ENCODE peak calls at places on chromosomes 13 and 19, in five cellular contexts. One of them, this sample, is unnamed.

GRCh38 chr13:98761126-98761978 is 8.9 kb upstream of the SLC15A1 start:
- DNase-seq in fibroblast of lung: peak
- DNase-seq in neural progenitor cell: no peak
- DNase-seq in GM23248: peak
- DNase-seq in mammary epithelial cell: peak
- DNase-seq in this sample: peak

GRCh38 chr19:33640773-33641172 is 19.0 kb downstream of the CHST8 start:
- DNase-seq in fibroblast of lung: no peak
- DNase-seq in neural progenitor cell: no peak
- DNase-seq in GM23248: no peak
- DNase-seq in mammary epithelial cell: no peak
- DNase-seq in this sample: no peak

GRCh38 chr13:24664726-24665409 is 15.3 kb upstream of the ATP12A start:
- DNase-seq in fibroblast of lung: peak
- DNase-seq in neural progenitor cell: no peak
- DNase-seq in GM23248: peak
- DNase-seq in mammary epithelial cell: peak
- DNase-seq in this sample: no peak

GRCh38 chr19:41175825-41176734 is 16.9 kb upstream of the CYP2S1 start:
- DNase-seq in fibroblast of lung: peak
- DNase-seq in neural progenitor cell: peak
- DNase-seq in GM23248: peak
- DNase-seq in mammary epithelial cell: peak
- DNase-seq in this sample: peak

GRCh38 chr13:25775986-25776385 is 275.8 kb downstream of the SHISA2 start:
- DNase-seq in fibroblast of lung: no peak
- DNase-seq in neural progenitor cell: peak
- DNase-seq in GM23248: no peak
- DNase-seq in mammary epithelial cell: no peak
- DNase-seq in this sample: no peak

GRCh38 chr13:34810996-34811395 is 131.1 kb upstream of the NBEA start:
- DNase-seq in fibroblast of lung: peak
- DNase-seq in neural progenitor cell: no peak
- DNase-seq in GM23248: no peak
- DNase-seq in mammary epithelial cell: no peak
- DNase-seq in this sample: no peak

GRCh38 chr13:110042253-110042652 is 255.9 kb upstream of the IRS2 start:
- DNase-seq in fibroblast of lung: peak
- DNase-seq in neural progenitor cell: no peak
- DNase-seq in GM23248: peak
- DNase-seq in mammary epithelial cell: no peak
- DNase-seq in this sample: no peak

GRCh38 chr13:72166102-72166660 is 299.2 kb upstream of the DACH1 start:
- DNase-seq in fibroblast of lung: peak
- DNase-seq in neural progenitor cell: no peak
- DNase-seq in GM23248: no peak
- DNase-seq in mammary epithelial cell: peak
- DNase-seq in this sample: no peak

GRCh38 chr13:84366484-84366883 is 484.2 kb upstream of the SLITRK1 start:
- DNase-seq in fibroblast of lung: peak
- DNase-seq in neural progenitor cell: no peak
- DNase-seq in GM23248: peak
- DNase-seq in mammary epithelial cell: no peak
- DNase-seq in this sample: no peak

GRCh38 chr13:83546476-83546875 is 335.8 kb downstream of the SLITRK1 start:
- DNase-seq in fibroblast of lung: peak
- DNase-seq in neural progenitor cell: no peak
- DNase-seq in GM23248: peak
- DNase-seq in mammary epithelial cell: no peak
- DNase-seq in this sample: no peak

DNA sequence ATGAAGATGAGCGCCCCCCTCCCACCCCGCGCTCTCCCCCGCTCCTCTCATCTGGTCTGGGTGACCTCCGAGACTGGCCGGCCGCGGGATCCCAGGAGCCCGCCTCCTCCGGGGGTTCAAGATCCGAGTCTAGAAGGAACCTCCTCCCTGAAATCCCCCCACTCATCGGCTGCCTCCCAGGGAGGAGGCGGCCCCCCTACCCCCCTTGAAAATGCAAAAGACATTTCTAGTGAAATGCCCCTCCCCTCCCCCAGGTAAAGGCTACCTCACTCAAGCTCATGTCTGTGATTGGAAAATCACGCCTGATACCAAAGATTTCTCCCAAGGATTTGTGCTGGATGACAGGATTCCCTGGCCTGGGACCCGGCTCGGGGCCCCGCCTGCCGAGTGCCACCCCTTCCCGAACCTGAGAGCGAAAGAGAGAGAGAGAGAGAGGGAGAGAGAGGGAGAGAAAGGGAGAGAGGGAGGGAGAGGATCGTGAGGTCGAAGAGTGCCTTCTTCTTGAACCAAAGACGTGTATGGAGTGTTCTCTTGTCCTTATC is 23.4 kb downstream of the ONECUT3 start:
- DNase-seq in fibroblast of lung: no peak
- DNase-seq in neural progenitor cell: no peak
- DNase-seq in GM23248: no peak
- DNase-seq in mammary epithelial cell: no peak
- DNase-seq in this sample: no peak
- TF ChIP-seq EZH2 in fibroblast of lung: peak
- TF ChIP-seq EZH2 in neural progenitor cell: peak
- TF ChIP-seq EZH2 in GM23248: peak
- TF ChIP-seq EZH2 in mammary epithelial cell: no peak
- TF ChIP-seq EZH2 in this sample: no peak

DNA sequence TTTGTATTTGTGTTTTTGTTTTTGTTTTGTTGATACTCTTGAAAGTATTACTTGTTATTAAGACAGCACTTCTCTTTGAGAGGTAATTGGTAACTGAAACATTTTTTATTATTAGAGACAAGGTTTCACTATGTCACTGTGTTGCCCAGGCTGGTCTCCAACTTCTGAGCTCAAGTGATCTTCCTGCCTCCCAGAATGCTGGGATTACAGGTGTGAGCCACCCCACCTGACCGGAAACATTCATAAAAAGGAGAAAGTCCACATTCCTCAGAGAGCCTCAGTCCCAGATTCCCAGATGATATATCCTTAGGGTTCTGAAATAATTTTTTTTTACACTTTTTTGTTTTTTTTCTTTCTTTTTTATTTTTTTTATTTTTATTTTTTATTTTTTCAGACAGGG is 2.7 kb downstream of the CARM1 start:
- DNase-seq in fibroblast of lung: no peak
- DNase-seq in neural progenitor cell: no peak
- DNase-seq in GM23248: no peak
- DNase-seq in mammary epithelial cell: no peak
- DNase-seq in this sample: no peak
- H2AFZ ChIP-seq in fibroblast of lung: no peak
- H2AFZ ChIP-seq in neural progenitor cell: no peak
- H2AFZ ChIP-seq in GM23248: no peak
- H2AFZ ChIP-seq in mammary epithelial cell: no peak
- H2AFZ ChIP-seq in this sample: no peak

GRCh38 chr13:49110122-49110831 is 109.9 kb upstream of the MLNR start:
- DNase-seq in fibroblast of lung: peak
- DNase-seq in neural progenitor cell: peak
- DNase-seq in GM23248: peak
- DNase-seq in mammary epithelial cell: peak
- DNase-seq in this sample: peak
- H3K27ac ChIP-seq in fibroblast of lung: peak
- H3K27ac ChIP-seq in neural progenitor cell: peak
- H3K27ac ChIP-seq in GM23248: peak
- H3K27ac ChIP-seq in mammary epithelial cell: peak
- H3K27ac ChIP-seq in this sample: peak

GRCh38 chr13:95552539-95553270 is at the start of gene CLDN10:
- DNase-seq in fibroblast of lung: no peak
- DNase-seq in neural progenitor cell: peak
- DNase-seq in GM23248: no peak
- DNase-seq in mammary epithelial cell: no peak
- DNase-seq in this sample: no peak

GRCh38 chr13:95553614-95554385 is 1.3 kb downstream of the CLDN10 start:
- DNase-seq in fibroblast of lung: no peak
- DNase-seq in neural progenitor cell: peak
- DNase-seq in GM23248: no peak
- DNase-seq in mammary epithelial cell: no peak
- DNase-seq in this sample: no peak

GRCh38 chr13:95552208-95552538 is 347 bp upstream of the CLDN10 start:
- DNase-seq in fibroblast of lung: no peak
- DNase-seq in neural progenitor cell: no peak
- DNase-seq in GM23248: no peak
- DNase-seq in mammary epithelial cell: no peak
- DNase-seq in this sample: no peak

GRCh38 chr13:95556981-95557380 is 4.5 kb downstream of the CLDN10 start:
- DNase-seq in fibroblast of lung: no peak
- DNase-seq in neural progenitor cell: no peak
- DNase-seq in GM23248: no peak
- DNase-seq in mammary epithelial cell: no peak
- DNase-seq in this sample: no peak

GRCh38 chr13:95553271-95553588 is 710 bp downstream of the CLDN10 start:
- DNase-seq in fibroblast of lung: no peak
- DNase-seq in neural progenitor cell: peak
- DNase-seq in GM23248: no peak
- DNase-seq in mammary epithelial cell: no peak
- DNase-seq in this sample: no peak
- TF ChIP-seq EZH2 in fibroblast of lung: no peak
- TF ChIP-seq EZH2 in neural progenitor cell: peak
- TF ChIP-seq EZH2 in GM23248: no peak
- TF ChIP-seq EZH2 in mammary epithelial cell: no peak
- TF ChIP-seq EZH2 in this sample: no peak

DNA sequence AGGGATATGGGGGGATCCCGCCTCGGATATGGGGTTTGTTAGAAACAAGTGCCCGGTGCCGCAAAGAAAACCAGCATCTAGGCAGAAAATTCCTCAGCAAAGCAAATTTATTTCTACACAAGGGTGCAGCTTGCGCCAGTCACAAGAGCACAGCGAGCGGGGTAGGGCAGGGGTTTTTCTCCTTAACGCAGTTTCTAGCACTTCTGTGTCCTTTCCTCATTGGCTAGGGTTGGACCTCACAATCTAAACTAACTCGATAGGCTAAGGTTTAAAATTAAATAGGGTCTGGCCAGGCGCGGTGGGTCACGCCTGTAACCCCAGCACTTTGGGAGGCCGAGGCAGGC is 606 bp downstream of the ZNF440 start:
- DNase-seq in fibroblast of lung: peak
- DNase-seq in neural progenitor cell: peak
- DNase-seq in GM23248: peak
- DNase-seq in mammary epithelial cell: peak
- DNase-seq in this sample: no peak
- H2AFZ ChIP-seq in fibroblast of lung: peak
- H2AFZ ChIP-seq in neural progenitor cell: peak
- H2AFZ ChIP-seq in GM23248: peak
- H2AFZ ChIP-seq in mammary epithelial cell: peak
- H2AFZ ChIP-seq in this sample: peak

This sample was measured in DND-41.